ENCODE peak calls at places on chromosome 13, in five cellular contexts. N, P, D, C and G are unnamed samples.

GRCh38 chr13:48998893-48999292 is 23.2 kb downstream of the FNDC3A start:
- DNase-seq in P (no peak), D (no peak), N (no peak), C (no peak), G (no peak)

GRCh38 chr13:67855837-67856238 is 625.7 kb upstream of the PCDH9 start:
- DNase-seq in N (no peak), C (no peak), P (no peak), D (no peak), G (no peak)

GRCh38 chr13:113837554-113838355 is 26.1 kb downstream of the GAS6 start:
- DNase-seq in D (no peak), P (no peak), C (peak; percentile 96), N (peak; percentile 97), G (no peak)

GRCh38 chr13:42996584-42996983 is 4.5 kb upstream of the EPSTI1 start:
- DNase-seq in D (no peak), N (peak; percentile 81), P (no peak), C (no peak), G (no peak)

GRCh38 chr13:112637017-112637801 is 49.3 kb upstream of the TUBGCP3 start:
- DNase-seq in N (no peak), C (no peak), D (no peak), P (no peak), G (no peak)

GRCh38 chr13:31424130-31424729 is 224.5 kb downstream of the B3GLCT start:
- DNase-seq in D (peak; percentile 69), C (peak; percentile 80), N (peak; percentile 48), P (peak; percentile 21), G (peak; percentile 69)

GRCh38 chr13:112179421-112179820 is 112.5 kb downstream of the SOX1 start:
- DNase-seq in N (no peak), D (no peak), P (no peak), C (no peak), G (no peak)

GRCh38 chr13:27168086-27168485 is 3.5 kb downstream of the USP12 start:
- DNase-seq in D (no peak), C (no peak), P (no peak), N (no peak), G (no peak)

GRCh38 chr13:46648166-46648607 is 95.2 kb downstream of the LRCH1 start:
- DNase-seq in N (no peak), P (no peak), D (no peak), C (no peak), G (no peak)

GRCh38 chr13:40116008-40116407 is 460.5 kb downstream of the COG6 start:
- DNase-seq in D (peak; percentile 69), C (no peak), P (no peak), N (no peak), G (peak; percentile 28)

GRCh38 chr13:65985632-65986031 is 1244.5 kb downstream of the PCDH9 start:
- DNase-seq in N (no peak), D (no peak), P (no peak), C (no peak), G (no peak)

GRCh38 chr13:21676611-21677021 is 5.7 kb downstream of the FGF9 start:
- DNase-seq in N (no peak), D (peak; percentile 23), C (no peak), P (no peak), G (peak; percentile 18)

GRCh38 chr13:111363121-111363520 is 42.7 kb downstream of the TEX29 start:
- DNase-seq in D (no peak), C (no peak), P (no peak), N (no peak), G (no peak)

GRCh38 chr13:25237083-25237482 is 50.2 kb downstream of the MTMR6 start:
- DNase-seq in D (no peak), C (no peak), N (no peak), P (no peak), G (peak; percentile 27)

GRCh38 chr13:51822106-51822840 is 18.3 kb upstream of the DHRS12 start:
- DNase-seq in N (no peak), C (no peak), P (no peak), D (no peak), G (no peak)

GRCh38 chr13:23541221-23541620 is 29.0 kb upstream of the TNFRSF19 start:
- DNase-seq in D (no peak), C (no peak), P (no peak), N (peak; percentile 2), G (no peak)

GRCh38 chr13:89380101-89380500 is 1708.9 kb downstream of the SLITRK5 start:
- DNase-seq in N (no peak), D (no peak), C (no peak), P (no peak), G (no peak)

GRCh38 chr13:95924389-95924994 is 128.7 kb downstream of the UGGT2 start:
- DNase-seq in N (peak; percentile 47), C (no peak), D (no peak), P (no peak), G (no peak)

GRCh38 chr13:32723987-32724386 is 137.7 kb downstream of the PDS5B start:
- DNase-seq in D (no peak), P (no peak), N (no peak), C (no peak), G (no peak)

GRCh38 chr13:28584873-28585317 is 74.0 kb upstream of the POMP start:
- DNase-seq in D (no peak), N (peak; percentile 13), P (no peak), C (no peak), G (no peak)

GRCh38 chr13:79869326-79869725 is 388.4 kb downstream of the NDFIP2 start:
- DNase-seq in N (no peak), P (no peak), C (no peak), D (no peak), G (no peak)

GRCh38 chr13:39803156-39803555 is 147.7 kb downstream of the COG6 start:
- DNase-seq in P (no peak), C (no peak), D (no peak), N (no peak), G (no peak)

GRCh38 chr13:34469212-34469983 is 472.7 kb upstream of the NBEA start:
- DNase-seq in P (no peak), C (no peak), N (no peak), D (no peak), G (no peak)

GRCh38 chr13:92716749-92717148 is 509.9 kb upstream of the GPC6 start:
- DNase-seq in D (no peak), N (no peak), P (no peak), C (no peak), G (no peak)

GRCh38 chr13:52906122-52906903 is 57.9 kb upstream of the PCDH8 start:
- DNase-seq in D (no peak), N (no peak), C (no peak), P (no peak), G (no peak)

GRCh38 chr13:51844862-51845573 is at the start of gene TMEM272:
- DNase-seq in D (peak; percentile 75), P (peak; percentile 44), N (no peak), C (no peak), G (peak; percentile 77)

GRCh38 chr13:112873851-112874750 is 94.9 kb upstream of the MCF2L start:
- DNase-seq in D (peak; percentile 86), N (peak; percentile 10), P (peak; percentile 35), C (peak; percentile 78), G (peak; percentile 90)

GRCh38 chr13:43229506-43229905 is 206.1 kb downstream of the DNAJC15 start:
- DNase-seq in P (no peak), D (no peak), C (no peak), N (peak; percentile 43), G (no peak)

GRCh38 chr13:49584771-49585182 is 581 bp downstream of the RCBTB1 start:
- DNase-seq in D (peak; percentile 10), P (no peak), N (no peak), C (no peak), G (no peak)

GRCh38 chr13:33512880-33513554 is 227.5 kb upstream of the STARD13 start:
- DNase-seq in C (no peak), N (no peak), D (no peak), P (no peak), G (no peak)

GRCh38 chr13:25114220-25114619 is 18.3 kb downstream of the PABPC3 start:
- DNase-seq in D (peak; percentile 67), C (peak; percentile 46), P (peak; percentile 27), N (peak; percentile 50), G (peak; percentile 79)

GRCh38 chr13:99063952-99064351 is 86.1 kb upstream of the DOCK9 start:
- DNase-seq in P (no peak), D (no peak), C (no peak), N (no peak), G (peak; percentile 26)

GRCh38 chr13:101838305-101838835 is 385.9 kb downstream of the ITGBL1 start:
- DNase-seq in N (no peak), D (no peak), C (no peak), P (no peak), G (no peak)

GRCh38 chr13:29474991-29475390 is 120.5 kb downstream of the SLC7A1 start:
- DNase-seq in N (peak; percentile 72), C (no peak), D (no peak), P (no peak), G (no peak)